ENCODE peak calls at places on chromosomes 11 and 22, in five cellular contexts. I is CD8-positive, alpha-beta memory T cell; Z is astrocyte; G is Peyer's patch; H is endothelial cell of umbilical vein. K is an unnamed sample. For H3K4me1, H3K27me3 and H3K9me3, the result is how much of the 10 kb centered on the place peaks cover.

GRCh38 chr11:119572481-119573424 is 149.8 kb upstream of the THY1 start:
- DNase-seq in G (no peak), H (no peak), I (no peak), Z (no peak), K (no peak)

GRCh38 chr22:22342697-22343602 is 98.4 kb downstream of the VPREB1 start:
- DNase-seq in H (peak), I (peak), G (peak), Z (no peak), K (peak)

GRCh38 chr22:23696326-23696851 is 5.6 kb downstream of the RGL4 start:
- DNase-seq in G (peak), Z (peak), H (no peak), I (peak), K (peak)

GRCh38 chr11:12889243-12889642 is 119.9 kb upstream of the RASSF10 start:
- DNase-seq in I (no peak), Z (peak), H (no peak), G (no peak), K (no peak)

GRCh38 chr11:11605821-11606450 is 15.9 kb downstream of the GALNT18 start:
- DNase-seq in G (no peak), Z (no peak), I (no peak), H (no peak), K (no peak)

GRCh38 chr11:46347637-46348311 is 511 bp downstream of the DGKZ start:
- DNase-seq in I (peak), H (no peak), G (no peak), Z (no peak), K (no peak)

GRCh38 chr22:50153756-50154140 is 16.8 kb upstream of the PANX2 start:
- DNase-seq in G (no peak), I (no peak), H (no peak), Z (no peak), K (no peak)

GRCh38 chr11:130609121-130610035 is 160.9 kb downstream of the ADAMTS15 start:
- DNase-seq in G (peak), I (no peak), Z (no peak), H (no peak), K (no peak)

GRCh38 chr11:2517386-2518064 is 72.7 kb downstream of the KCNQ1 start:
- DNase-seq in G (peak), Z (no peak), I (no peak), H (no peak), K (peak)

GRCh38 chr11:30521297-30522071 is 64.7 kb downstream of the MPPED2 start:
- DNase-seq in H (no peak), Z (no peak), G (no peak), I (no peak), K (no peak)

GRCh38 chr11:96257036-96257435 is 86.0 kb downstream of the MAML2 start:
- DNase-seq in H (no peak), Z (no peak), I (no peak), G (no peak), K (no peak)

GRCh38 chr11:27401280-27401679 is 38.3 kb upstream of the CCDC34 start:
- DNase-seq in H (no peak), Z (no peak), G (no peak), I (no peak), K (no peak)

GRCh38 chr11:110447897-110448522 is 18.3 kb downstream of the FDX1 start:
- DNase-seq in G (no peak), I (no peak), H (peak), Z (no peak), K (no peak)

GRCh38 chr11:76025068-76025467 is 181.2 kb downstream of the WNT11 start:
- DNase-seq in G (no peak), Z (peak), I (no peak), H (peak), K (no peak)

GRCh38 chr22:26453812-26454500 is 24.9 kb downstream of the ASPHD2 start:
- DNase-seq in Z (no peak), I (no peak), H (no peak), G (no peak), K (no peak)

GRCh38 chr11:12288212-12288933 is 89.0 kb upstream of the PARVA start:
- DNase-seq in I (peak), G (peak), H (peak), Z (peak), K (no peak)

GRCh38 chr11:47577460-47578041 is 1.2 kb downstream of the KBTBD4 start:
- DNase-seq in G (no peak), I (no peak), H (no peak), Z (no peak), K (no peak)

GRCh38 chr22:29938285-29938693 is 55.3 kb downstream of the MTMR3 start:
- DNase-seq in G (no peak), Z (peak), I (no peak), H (no peak), K (no peak)

GRCh38 chr11:69306821-69307220 is 12.9 kb downstream of the MYEOV start:
- DNase-seq in H (no peak), Z (no peak), G (no peak), I (no peak), K (no peak)

GRCh38 chr11:68311155-68312116 is 955 bp upstream of the LRP5 start:
- DNase-seq in Z (no peak), I (no peak), H (no peak), G (no peak), K (no peak)

GRCh38 chr11:33515347-33515746 is 185.3 kb downstream of the C11orf91 start:
- DNase-seq in H (no peak), Z (peak), G (no peak), I (no peak), K (no peak)

GRCh38 chr11:46577058-46577457 is 16.8 kb downstream of the AMBRA1 start:
- DNase-seq in Z (no peak), I (no peak), H (no peak), G (no peak), K (no peak)

GRCh38 chr11:74449369-74449931 is 17.9 kb downstream of the KCNE3 start:
- DNase-seq in I (no peak), H (peak), Z (peak), G (peak), K (peak)

GRCh38 chr11:61912530-61912898 is 4.9 kb downstream of the RAB3IL1 start:
- DNase-seq in I (no peak), H (no peak), G (peak), Z (no peak), K (no peak)

GRCh38 chr11:32448232-32448631 is 12.9 kb upstream of the WT1 start:
- DNase-seq in I (no peak), H (no peak), Z (no peak), G (no peak), K (no peak)

GRCh38 chr11:17734418-17734911 is at the start of gene KCNC1:
- DNase-seq in H (peak), Z (peak), I (no peak), G (peak), K (no peak)

GRCh38 chr11:37449146-37449545 is 851.1 kb upstream of the RAG2 start:
- DNase-seq in Z (peak), H (no peak), I (no peak), G (no peak), K (no peak)

GRCh38 chr11:83051760-83052671 is 19.7 kb downstream of the RAB30 start:
- DNase-seq in I (no peak), Z (peak), H (peak), G (no peak), K (no peak)

GRCh38 chr11:95556011-95556341 is 233.6 kb downstream of the FAM76B start:
- DNase-seq in G (no peak), Z (no peak), I (no peak), H (no peak), K (no peak)

GRCh38 chr11:118057424-118058145 is 19.3 kb upstream of the TMPRSS4 start:
- DNase-seq in I (no peak), G (peak), Z (no peak), H (no peak), K (no peak)

GRCh38 chr11:118058311-118059230 is 18.3 kb upstream of the TMPRSS4 start:
- DNase-seq in Z (no peak), I (no peak), G (peak), H (no peak), K (no peak)

GRCh38 chr11:118054712-118055640 is 21.9 kb upstream of the TMPRSS4 start:
- DNase-seq in I (no peak), H (no peak), G (peak), Z (peak), K (no peak)

GRCh38 chr11:118056806-118057205 is 20.1 kb upstream of the TMPRSS4 start:
- DNase-seq in G (peak), H (no peak), I (no peak), Z (no peak), K (no peak)

DNA sequence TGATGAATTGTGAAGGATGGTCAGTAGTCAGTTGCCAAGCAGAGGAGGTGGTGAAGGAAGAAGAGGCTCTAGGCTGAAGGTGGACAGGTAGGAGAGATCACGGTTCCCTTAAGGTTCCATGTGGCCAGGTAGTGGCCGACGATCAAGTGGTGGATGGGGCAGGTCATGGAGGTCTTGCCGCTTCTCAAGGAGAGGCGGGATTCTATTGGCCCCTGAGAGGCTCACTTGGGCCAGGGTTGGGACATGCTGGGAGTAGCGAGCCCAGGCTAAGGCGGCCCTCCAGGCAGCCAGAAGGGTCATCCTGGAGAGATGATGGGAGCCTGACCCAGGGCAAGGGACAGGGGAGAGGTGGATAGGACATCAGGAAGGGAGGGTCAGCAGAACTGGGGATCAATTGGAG is 20.9 kb upstream of the TMPRSS4 start:
- DNase-seq in Z (no peak), H (no peak), I (no peak), G (peak), K (no peak)
- H3K4me1 ChIP-seq in Z (under half), H (under half), I (under half), G (under half), K (under half)

DNA sequence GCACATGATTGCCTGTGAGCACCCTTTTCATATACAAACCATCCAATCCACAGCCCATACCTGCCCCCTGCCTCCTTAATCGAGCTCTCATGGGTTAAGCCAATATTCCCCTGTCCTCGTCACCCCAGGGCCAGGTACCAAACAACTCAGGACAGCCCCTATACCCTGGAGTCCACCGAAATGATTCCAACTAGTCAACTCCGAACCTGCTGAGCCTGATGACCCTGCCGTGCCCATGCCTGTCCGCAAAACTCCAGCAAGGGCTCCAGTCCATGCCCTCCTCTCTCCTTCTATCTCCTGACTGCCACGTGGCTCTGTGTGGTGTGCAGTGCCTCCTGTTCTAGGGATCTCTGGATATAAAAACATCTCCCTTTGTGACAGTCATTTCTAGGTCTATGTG is 35.5 kb upstream of the SYT13 start:
- DNase-seq in H (no peak), Z (no peak), G (no peak), I (no peak), K (no peak)
- H3K27me3 ChIP-seq in H (under half), Z (under half), G (under half), I (under half), K (under half)

GRCh38 chr22:47308886-47309285 is 546.4 kb downstream of the TBC1D22A start:
- DNase-seq in I (no peak), Z (no peak), H (no peak), G (peak), K (no peak)
- H3K9me3 ChIP-seq in I (under half), Z (under half), H (under half), G (under half), K (under half)

GRCh38 chr22:20239951-20240773 is 28.0 kb downstream of the RTN4R start:
- DNase-seq in Z (no peak), G (no peak), H (peak), I (no peak), K (no peak)

GRCh38 chr22:20243176-20243544 is 25.0 kb downstream of the RTN4R start:
- DNase-seq in G (no peak), H (no peak), Z (no peak), I (no peak), K (no peak)

GRCh38 chr22:20240900-20241299 is 27.2 kb downstream of the RTN4R start:
- DNase-seq in I (no peak), G (no peak), Z (no peak), H (no peak), K (no peak)

GRCh38 chr22:20242393-20243175 is 25.5 kb downstream of the RTN4R start:
- DNase-seq in Z (no peak), H (no peak), I (no peak), G (no peak), K (peak)

GRCh38 chr22:20241579-20242392 is 26.3 kb downstream of the RTN4R start:
- DNase-seq in I (no peak), Z (no peak), H (no peak), G (no peak), K (no peak)
- H3K4me1 ChIP-seq in I (half or more), Z (under half), H (under half), G (under half), K (half or more)

K was measured in CD8-positive, alpha-beta T cell.